ENCODE peak calls at places on chromosomes 11 and 22, in four cellular contexts. One of them, this sample, is unnamed. For H3K4me1, the result is how much of the 10 kb centered on the place peaks cover.

GRCh38 chr11:134592391-134592990 is 180.4 kb upstream of the B3GAT1 start:
- DNase-seq in heart right ventricle: no peak
- DNase-seq in Peyer's patch: peak
- DNase-seq in colonic mucosa: peak
- DNase-seq in this sample: no peak

GRCh38 chr11:11810764-11811726 is 30.7 kb upstream of the USP47 start:
- DNase-seq in heart right ventricle: peak
- DNase-seq in Peyer's patch: no peak
- DNase-seq in colonic mucosa: no peak
- DNase-seq in this sample: no peak

GRCh38 chr11:32008879-32009548 is 81.9 kb upstream of the RCN1 start:
- DNase-seq in heart right ventricle: no peak
- DNase-seq in colonic mucosa: no peak
- DNase-seq in Peyer's patch: no peak
- DNase-seq in this sample: no peak

GRCh38 chr11:45560153-45560934 is 105.1 kb downstream of the CHST1 start:
- DNase-seq in colonic mucosa: no peak
- DNase-seq in heart right ventricle: peak
- DNase-seq in Peyer's patch: no peak
- DNase-seq in this sample: no peak

GRCh38 chr22:32103648-32104326 is 55.3 kb downstream of the C22orf42 start:
- DNase-seq in colonic mucosa: no peak
- DNase-seq in heart right ventricle: no peak
- DNase-seq in Peyer's patch: no peak
- DNase-seq in this sample: no peak

GRCh38 chr11:75400110-75400865 is 970 bp downstream of the RPS3 start:
- DNase-seq in heart right ventricle: no peak
- DNase-seq in colonic mucosa: no peak
- DNase-seq in Peyer's patch: no peak
- DNase-seq in this sample: no peak

GRCh38 chr22:48315415-48316244 is 1512.0 kb downstream of the BRD1 start:
- DNase-seq in colonic mucosa: no peak
- DNase-seq in heart right ventricle: no peak
- DNase-seq in Peyer's patch: peak
- DNase-seq in this sample: no peak

GRCh38 chr22:20963201-20964052 is 3.6 kb upstream of the AIFM3 start:
- DNase-seq in Peyer's patch: no peak
- DNase-seq in heart right ventricle: no peak
- DNase-seq in colonic mucosa: no peak
- DNase-seq in this sample: no peak

GRCh38 chr11:12680246-12680939 is 6.2 kb downstream of the TEAD1 start:
- DNase-seq in Peyer's patch: peak
- DNase-seq in colonic mucosa: peak
- DNase-seq in heart right ventricle: peak
- DNase-seq in this sample: peak

GRCh38 chr11:112889446-112889845 is 71.8 kb upstream of the NCAM1 start:
- DNase-seq in Peyer's patch: no peak
- DNase-seq in colonic mucosa: no peak
- DNase-seq in heart right ventricle: no peak
- DNase-seq in this sample: no peak

GRCh38 chr11:123221074-123221473 is 26.0 kb upstream of the CLMP start:
- DNase-seq in Peyer's patch: no peak
- DNase-seq in heart right ventricle: no peak
- DNase-seq in colonic mucosa: no peak
- DNase-seq in this sample: no peak

GRCh38 chr11:76087749-76088148 is 118.6 kb downstream of the WNT11 start:
- DNase-seq in Peyer's patch: no peak
- DNase-seq in heart right ventricle: no peak
- DNase-seq in colonic mucosa: no peak
- DNase-seq in this sample: no peak

GRCh38 chr11:122393209-122393850 is 262.2 kb upstream of the UBASH3B start:
- DNase-seq in Peyer's patch: no peak
- DNase-seq in colonic mucosa: no peak
- DNase-seq in heart right ventricle: no peak
- DNase-seq in this sample: peak

GRCh38 chr22:43402128-43402527 is 9.7 kb upstream of the MPPED1 start:
- DNase-seq in Peyer's patch: no peak
- DNase-seq in colonic mucosa: no peak
- DNase-seq in heart right ventricle: no peak
- DNase-seq in this sample: no peak

GRCh38 chr22:42229455-42230149 is 40.9 kb downstream of the TCF20 start:
- DNase-seq in heart right ventricle: no peak
- DNase-seq in colonic mucosa: no peak
- DNase-seq in Peyer's patch: no peak
- DNase-seq in this sample: peak

GRCh38 chr11:15236514-15236913 is 121.8 kb downstream of the INSC start:
- DNase-seq in Peyer's patch: no peak
- DNase-seq in heart right ventricle: no peak
- DNase-seq in colonic mucosa: no peak
- DNase-seq in this sample: no peak

GRCh38 chr11:6251990-6252473 is 7.6 kb upstream of the CCKBR start:
- DNase-seq in colonic mucosa: no peak
- DNase-seq in Peyer's patch: peak
- DNase-seq in heart right ventricle: no peak
- DNase-seq in this sample: no peak

GRCh38 chr11:110447897-110448522 is 18.3 kb downstream of the FDX1 start:
- DNase-seq in colonic mucosa: no peak
- DNase-seq in heart right ventricle: no peak
- DNase-seq in Peyer's patch: no peak
- DNase-seq in this sample: no peak

GRCh38 chr11:72752088-72752914 is at the start of gene ARAP1:
- DNase-seq in Peyer's patch: peak
- DNase-seq in colonic mucosa: peak
- DNase-seq in heart right ventricle: peak
- DNase-seq in this sample: peak

GRCh38 chr11:111671383-111671782 is 69.1 kb downstream of the SIK2 start:
- DNase-seq in colonic mucosa: no peak
- DNase-seq in heart right ventricle: no peak
- DNase-seq in Peyer's patch: no peak
- DNase-seq in this sample: no peak
- H3K4me1 ChIP-seq in colonic mucosa: under half
- H3K4me1 ChIP-seq in heart right ventricle: under half
- H3K4me1 ChIP-seq in Peyer's patch: under half
- H3K4me1 ChIP-seq in this sample: under half

DNA sequence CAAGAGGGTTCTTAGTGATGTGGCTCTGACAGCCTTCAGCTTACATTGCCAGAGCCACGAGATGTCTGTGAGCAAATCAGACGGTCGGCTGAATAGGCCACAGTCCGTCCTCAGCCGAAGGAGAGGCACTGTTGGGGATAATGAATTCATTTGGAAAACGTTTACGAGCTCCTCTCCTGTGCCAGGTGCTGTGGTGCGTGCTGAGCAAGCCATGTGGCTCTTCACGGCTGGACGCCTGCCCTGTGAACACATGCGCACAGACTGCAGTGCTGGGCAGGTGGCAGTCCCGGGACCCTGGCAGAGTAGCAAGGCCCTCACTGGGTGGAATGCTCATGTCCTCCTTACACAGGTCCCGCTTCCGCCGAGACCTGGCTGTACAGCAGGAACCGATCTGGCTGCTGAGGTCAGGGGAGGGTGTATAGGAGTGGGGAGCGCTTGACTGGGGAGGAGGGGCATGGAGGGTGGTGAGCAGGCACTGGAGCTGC is 6.8 kb downstream of the TBC1D22A start:
- DNase-seq in heart right ventricle: no peak
- DNase-seq in colonic mucosa: no peak
- DNase-seq in Peyer's patch: peak
- DNase-seq in this sample: no peak
- H3K27ac ChIP-seq in heart right ventricle: peak
- H3K27ac ChIP-seq in colonic mucosa: no peak
- H3K27ac ChIP-seq in Peyer's patch: peak
- H3K27ac ChIP-seq in this sample: peak

DNA sequence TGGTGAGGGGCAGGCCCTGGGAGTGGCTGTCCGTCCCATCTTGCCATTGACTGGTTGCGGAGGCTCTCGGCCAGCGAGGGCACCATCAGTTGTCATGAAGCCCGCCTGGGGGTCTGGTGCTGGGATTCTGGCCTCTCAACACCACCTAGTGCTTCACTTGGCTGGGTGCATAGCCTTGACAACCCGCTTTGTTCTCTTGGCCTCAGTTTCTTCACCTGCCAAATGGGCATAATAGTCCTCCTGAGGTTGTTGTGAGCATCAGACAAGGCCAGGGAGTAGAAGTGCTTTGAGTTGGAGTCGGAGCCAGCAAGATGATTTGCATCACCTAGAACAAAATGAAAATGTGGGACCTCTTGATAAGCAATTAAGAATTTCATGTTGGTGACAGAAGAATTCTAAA is 1.5 kb upstream of the CACNA1I start:
- DNase-seq in Peyer's patch: no peak
- DNase-seq in heart right ventricle: no peak
- DNase-seq in colonic mucosa: no peak
- DNase-seq in this sample: no peak
- H3K4me3 ChIP-seq in Peyer's patch: no peak
- H3K4me3 ChIP-seq in heart right ventricle: no peak
- H3K4me3 ChIP-seq in colonic mucosa: no peak
- H3K4me3 ChIP-seq in this sample: no peak

DNA sequence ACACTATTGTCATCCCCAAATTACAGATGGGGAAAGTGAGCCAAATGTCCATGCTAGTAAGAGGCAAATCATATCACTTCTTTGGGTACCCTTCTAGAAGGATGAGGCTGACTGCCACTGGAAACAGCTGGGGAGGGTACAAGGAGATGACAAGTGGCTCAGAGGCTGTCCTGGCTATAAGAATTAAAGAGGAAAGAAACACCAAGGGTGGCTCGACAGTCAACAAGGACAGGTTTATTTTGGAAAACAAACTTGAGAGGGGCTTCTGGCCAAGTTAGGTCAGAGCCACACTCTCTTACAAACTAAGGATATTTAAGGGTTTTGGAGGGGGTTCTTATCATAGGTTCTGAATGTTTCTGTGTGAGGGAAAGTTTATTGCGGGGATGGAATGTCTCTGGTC is 2.1 kb upstream of the MIF start:
- DNase-seq in colonic mucosa: no peak
- DNase-seq in Peyer's patch: no peak
- DNase-seq in heart right ventricle: no peak
- DNase-seq in this sample: no peak
- H3K4me1 ChIP-seq in colonic mucosa: under half
- H3K4me1 ChIP-seq in Peyer's patch: under half
- H3K4me1 ChIP-seq in heart right ventricle: under half
- H3K4me1 ChIP-seq in this sample: under half

GRCh38 chr11:4074266-4074665 is 20.3 kb upstream of the RRM1 start:
- DNase-seq in Peyer's patch: no peak
- DNase-seq in heart right ventricle: no peak
- DNase-seq in colonic mucosa: no peak
- DNase-seq in this sample: no peak
- H3K27ac ChIP-seq in Peyer's patch: no peak
- H3K27ac ChIP-seq in heart right ventricle: no peak
- H3K27ac ChIP-seq in colonic mucosa: no peak
- H3K27ac ChIP-seq in this sample: no peak

GRCh38 chr22:38314140-38314991 is 2.9 kb downstream of the CSNK1E start:
- DNase-seq in colonic mucosa: no peak
- DNase-seq in heart right ventricle: peak
- DNase-seq in Peyer's patch: peak
- DNase-seq in this sample: peak
- H3K4me3 ChIP-seq in colonic mucosa: peak
- H3K4me3 ChIP-seq in heart right ventricle: peak
- H3K4me3 ChIP-seq in Peyer's patch: peak
- H3K4me3 ChIP-seq in this sample: peak

GRCh38 chr11:102419181-102419580 is 33.4 kb downstream of the TMEM123 start:
- DNase-seq in colonic mucosa: no peak
- DNase-seq in heart right ventricle: no peak
- DNase-seq in Peyer's patch: no peak
- DNase-seq in this sample: no peak
- H3K4me1 ChIP-seq in colonic mucosa: under half
- H3K4me1 ChIP-seq in heart right ventricle: under half
- H3K4me1 ChIP-seq in Peyer's patch: under half
- H3K4me1 ChIP-seq in this sample: under half

DNA sequence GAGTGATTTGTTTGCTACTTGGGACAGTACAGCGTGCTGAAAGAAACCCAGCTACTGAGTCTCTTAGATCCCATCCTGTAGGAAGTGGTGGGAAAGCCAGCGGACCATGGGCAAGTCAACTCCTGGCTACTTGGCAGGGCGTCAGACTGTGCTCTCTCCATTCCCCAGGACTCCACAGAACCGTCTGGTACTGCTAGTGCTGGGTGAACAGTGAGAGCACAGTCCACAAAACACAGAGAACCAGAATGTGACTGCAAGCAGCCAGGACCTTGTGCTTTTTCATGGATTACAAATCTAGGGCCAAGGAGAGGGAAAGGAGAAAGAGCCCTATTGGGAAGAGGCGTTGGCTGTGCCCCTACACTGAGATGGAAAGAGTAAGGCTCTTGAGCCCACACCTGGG is 10.2 kb downstream of the BID start:
- DNase-seq in heart right ventricle: no peak
- DNase-seq in Peyer's patch: no peak
- DNase-seq in colonic mucosa: no peak
- DNase-seq in this sample: no peak
- H3K27ac ChIP-seq in heart right ventricle: no peak
- H3K27ac ChIP-seq in Peyer's patch: no peak
- H3K27ac ChIP-seq in colonic mucosa: no peak
- H3K27ac ChIP-seq in this sample: no peak

GRCh38 chr11:68311155-68312116 is 955 bp upstream of the LRP5 start:
- DNase-seq in colonic mucosa: no peak
- DNase-seq in heart right ventricle: no peak
- DNase-seq in Peyer's patch: no peak
- DNase-seq in this sample: no peak
- H3K4me3 ChIP-seq in colonic mucosa: no peak
- H3K4me3 ChIP-seq in heart right ventricle: no peak
- H3K4me3 ChIP-seq in Peyer's patch: no peak
- H3K4me3 ChIP-seq in this sample: peak

This sample was measured in tibial artery.